ENCODE peak calls at places on chromosome 14, in ten cellular contexts. U, O, L, E, X, W, C, B, Y and G are unnamed samples. For H3K4me1, the result is how much of the 10 kb centered on the place peaks cover.

GRCh38 chr14:44112774-44113460 is 394.2 kb downstream of the FSCB start:
- DNase-seq in Y (no peak), U (no peak), L (no peak), E (no peak), C (no peak), B (no peak), O (no peak), X (no peak), W (no peak), G (no peak)

GRCh38 chr14:69079188-69079742 is 73.7 kb downstream of the DCAF5 start:
- DNase-seq in U (no peak), E (no peak), Y (peak), L (peak), C (no peak), O (no peak), X (no peak), W (no peak), B (no peak), G (peak)

GRCh38 chr14:26992403-26993115 is 394.7 kb upstream of the NOVA1 start:
- DNase-seq in Y (no peak), B (no peak), X (no peak), L (no peak), U (no peak), C (no peak), O (no peak), W (no peak), E (no peak), G (no peak)

GRCh38 chr14:105477659-105478623 is 3.3 kb downstream of the CRIP2 start:
- DNase-seq in W (no peak), E (no peak), C (peak), U (no peak), X (no peak), O (no peak), B (peak), L (no peak), Y (no peak), G (peak)

GRCh38 chr14:35114036-35114435 is 7.8 kb downstream of the PPP2R3C start:
- DNase-seq in E (no peak), C (no peak), Y (no peak), L (no peak), O (no peak), U (no peak), X (no peak), W (no peak), B (no peak), G (no peak)

GRCh38 chr14:89201645-89202044 is 215.4 kb downstream of the FOXN3 start:
- DNase-seq in W (no peak), X (no peak), L (no peak), O (no peak), U (no peak), Y (no peak), C (no peak), B (no peak), E (no peak), G (no peak)

GRCh38 chr14:25308244-25308643 is 258.3 kb upstream of the STXBP6 start:
- DNase-seq in L (no peak), U (no peak), X (peak), O (no peak), B (no peak), C (no peak), Y (no peak), W (no peak), E (no peak), G (peak)

GRCh38 chr14:30708157-30708556 is 86.0 kb downstream of the SCFD1 start:
- DNase-seq in L (no peak), U (no peak), B (no peak), W (no peak), C (no peak), O (no peak), E (no peak), Y (no peak), X (no peak), G (peak)

GRCh38 chr14:88790501-88791251 is 2.1 kb downstream of the EML5 start:
- DNase-seq in C (no peak), O (no peak), X (no peak), B (no peak), L (no peak), U (no peak), W (no peak), E (no peak), Y (no peak), G (no peak)

GRCh38 chr14:63685401-63685800 is 42.5 kb downstream of the SGPP1 start:
- DNase-seq in L (no peak), X (no peak), Y (no peak), C (no peak), W (no peak), E (no peak), U (no peak), O (no peak), B (no peak), G (no peak)

GRCh38 chr14:96249016-96249415 is 7.0 kb upstream of the BDKRB1 start:
- DNase-seq in E (no peak), W (no peak), X (no peak), L (peak), C (no peak), U (no peak), Y (no peak), O (no peak), B (no peak), G (no peak)

GRCh38 chr14:56378474-56378873 is 201.1 kb upstream of the TMEM260 start:
- DNase-seq in U (no peak), Y (no peak), E (no peak), L (no peak), X (no peak), B (no peak), C (no peak), W (no peak), O (no peak), G (no peak)

GRCh38 chr14:99333214-99333613 is 61.2 kb upstream of the BCL11B start:
- DNase-seq in B (peak), E (no peak), L (no peak), Y (no peak), C (no peak), X (no peak), O (no peak), W (peak), U (no peak), G (no peak)
- H3K4me1 ChIP-seq in B (under half), E (under half), L (under half), Y (under half), C (under half), X (under half), O (under half), W (under half), U (under half), G (under half)

GRCh38 chr14:74190910-74191575 is 48.2 kb upstream of the VSX2 start:
- DNase-seq in L (no peak), B (no peak), C (no peak), O (no peak), U (no peak), E (no peak), Y (no peak), W (no peak), X (no peak), G (no peak)
- H3K27ac ChIP-seq in L (no peak), B (no peak), C (no peak), O (no peak), U (no peak), E (no peak), Y (no peak), W (no peak), X (no peak), G (no peak)

GRCh38 chr14:22417914-22418313 is 171.1 kb downstream of the DAD1 start:
- DNase-seq in X (no peak), O (no peak), B (no peak), U (no peak), E (no peak), W (no peak), L (no peak), Y (no peak), C (no peak), G (no peak)
- H3K4me1 ChIP-seq in X (under half), O (under half), B (under half), U (under half), E (under half), W (under half), L (under half), Y (under half), C (under half), G (half or more)

GRCh38 chr14:74921987-74922751 is 891 bp downstream of the RPS6KL1 start:
- DNase-seq in C (no peak), X (no peak), E (no peak), L (no peak), U (no peak), W (peak), O (no peak), B (peak), Y (no peak), G (no peak)
- H3K27ac ChIP-seq in C (peak), X (peak), E (no peak), L (no peak), U (peak), W (no peak), O (no peak), B (no peak), Y (peak), G (no peak)

DNA sequence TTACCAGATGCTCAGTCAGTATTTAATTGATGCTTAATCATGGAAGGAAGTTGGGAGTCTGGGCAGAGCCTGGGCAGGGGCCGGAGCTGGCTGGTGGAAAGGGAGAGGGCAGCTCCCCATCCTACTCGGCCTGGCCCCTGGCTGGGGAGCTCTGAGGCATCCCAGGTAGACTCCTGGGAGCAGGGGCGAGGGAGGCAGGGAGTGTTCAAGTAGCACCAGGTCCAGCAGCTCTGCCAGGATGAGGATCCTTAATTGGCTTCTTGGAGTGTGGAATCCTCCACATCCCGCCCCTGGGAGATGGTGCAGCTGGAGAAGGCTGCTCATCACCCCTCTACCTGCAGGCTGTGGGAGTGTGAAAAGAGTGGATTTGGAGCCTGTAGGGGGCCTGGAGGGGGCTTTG is 30.9 kb downstream of the SYNDIG1L start:
- DNase-seq in O (no peak), C (no peak), L (no peak), W (no peak), U (no peak), X (no peak), B (no peak), E (no peak), Y (no peak), G (no peak)
- H3K4me1 ChIP-seq in O (under half), C (under half), L (under half), W (under half), U (under half), X (under half), B (under half), E (under half), Y (under half), G (under half)